ENCODE peak calls at places on chromosomes 6 and 20, in nine cellular contexts. V is Panc1; Z is cardiac muscle cell; Y is tibial nerve; D is mucosa of descending colon; W is right cardiac atrium; C is GM23248; P is CD8-positive, alpha-beta T cell; Q is left ventricle myocardium inferior. E is an unnamed sample. For H3K4me1, the result is how much of the 10 kb centered on the place peaks cover.

GRCh38 chr6:33314943-33315752 is 1.3 kb upstream of the TAPBP start:
- DNase-seq in Z (no peak), D (peak), V (no peak), Q (peak), P (no peak), W (peak), C (peak), Y (peak), E (peak)

GRCh38 chr6:156862711-156863110 is 85.5 kb downstream of the ARID1B start:
- DNase-seq in D (no peak), C (no peak), P (no peak), W (no peak), V (no peak), Q (no peak), Z (no peak), Y (no peak), E (no peak)

GRCh38 chr6:136415351-136416005 is 125.8 kb upstream of the BCLAF1 start:
- DNase-seq in W (peak), Q (no peak), P (no peak), V (no peak), Z (no peak), C (peak), D (no peak), Y (no peak), E (no peak)

GRCh38 chr20:50794846-50795634 is at the start of gene BCAS4:
- DNase-seq in W (peak), P (peak), Y (peak), D (peak), Z (peak), V (no peak), C (peak), Q (peak), E (peak)

GRCh38 chr6:139349464-139350020 is 24.9 kb downstream of the CITED2 start:
- DNase-seq in P (no peak), C (peak), Q (no peak), V (no peak), Z (no peak), W (no peak), Y (no peak), D (no peak), E (no peak)

GRCh38 chr6:129567374-129567773 is 142.6 kb downstream of the ARHGAP18 start:
- DNase-seq in Y (no peak), D (peak), W (no peak), Z (peak), Q (no peak), P (no peak), V (no peak), C (peak), E (no peak)

GRCh38 chr6:151652338-151652737 is 155.1 kb upstream of the ESR1 start:
- DNase-seq in D (no peak), W (peak), Q (no peak), Z (no peak), C (no peak), V (no peak), Y (no peak), P (no peak), E (peak)

GRCh38 chr6:157603314-157603940 is 219.6 kb upstream of the SNX9 start:
- DNase-seq in D (no peak), Y (no peak), Q (no peak), Z (no peak), V (no peak), P (no peak), C (no peak), W (no peak), E (no peak)

GRCh38 chr6:131286469-131287040 is 151.3 kb downstream of the AKAP7 start:
- DNase-seq in Z (no peak), P (no peak), C (no peak), Q (no peak), V (no peak), D (no peak), W (no peak), Y (no peak), E (no peak)

GRCh38 chr20:30593572-30593971 is 663.9 kb upstream of the DEFB115 start:
- DNase-seq in P (no peak), D (no peak), V (no peak), W (no peak), C (no peak), Y (no peak), Z (no peak), Q (no peak), E (no peak)

GRCh38 chr20:23497458-23498026 is 6.6 kb downstream of the CST8 start:
- DNase-seq in P (no peak), Z (no peak), D (no peak), Q (no peak), V (no peak), W (no peak), C (no peak), Y (no peak), E (no peak)

GRCh38 chr20:47642118-47642517 is 140.4 kb downstream of the NCOA3 start:
- DNase-seq in W (no peak), Y (no peak), P (no peak), Q (no peak), C (no peak), V (no peak), D (no peak), Z (no peak), E (no peak)

GRCh38 chr20:37564388-37565133 is 36.9 kb upstream of the BLCAP start:
- DNase-seq in V (no peak), W (peak), D (peak), Y (no peak), P (no peak), C (peak), Q (peak), Z (peak), E (peak)

GRCh38 chr6:160279850-160280249 is 21.2 kb upstream of the SLC22A2 start:
- DNase-seq in D (no peak), V (no peak), Q (no peak), Y (no peak), W (no peak), P (no peak), C (no peak), Z (no peak), E (no peak)

GRCh38 chr6:158002249-158002950 is 20.7 kb downstream of the SYNJ2 start:
- DNase-seq in D (peak), Y (no peak), Q (peak), Z (no peak), W (no peak), P (no peak), C (peak), V (no peak), E (no peak)

GRCh38 chr6:169199625-169200335 is 53.9 kb downstream of the THBS2 start:
- DNase-seq in C (no peak), W (no peak), V (no peak), Z (no peak), D (no peak), Y (no peak), P (no peak), Q (no peak), E (no peak)

GRCh38 chr20:22536956-22537756 is 47.2 kb downstream of the FOXA2 start:
- DNase-seq in C (no peak), Y (no peak), Z (no peak), Q (no peak), D (no peak), V (no peak), P (no peak), W (no peak), E (no peak)

GRCh38 chr6:11978169-11978987 is 33.7 kb upstream of the HIVEP1 start:
- DNase-seq in C (no peak), P (no peak), Z (no peak), V (no peak), Q (no peak), Y (no peak), D (no peak), W (no peak), E (no peak)

GRCh38 chr6:13303668-13304017 is 24.7 kb downstream of the TBC1D7 start:
- DNase-seq in P (no peak), C (peak), Y (peak), Q (peak), D (peak), V (no peak), Z (peak), W (peak), E (peak)

GRCh38 chr6:568954-569523 is 87.9 kb downstream of the HUS1B start:
- DNase-seq in Y (no peak), W (no peak), P (no peak), D (no peak), Z (no peak), C (no peak), Q (no peak), V (no peak), E (no peak)

GRCh38 chr6:135161411-135161810 is 19.7 kb upstream of the MYB start:
- DNase-seq in D (no peak), P (no peak), Q (no peak), Z (no peak), C (no peak), V (no peak), Y (no peak), W (no peak), E (no peak)

GRCh38 chr20:62356948-62357667 is 10.0 kb downstream of the LAMA5 start:
- DNase-seq in Z (no peak), Q (peak), W (peak), D (no peak), C (peak), P (no peak), V (no peak), Y (no peak), E (peak)

GRCh38 chr6:31122803-31123706 is 2.8 kb upstream of the CDSN start:
- DNase-seq in D (peak), P (no peak), Y (peak), Z (peak), Q (peak), W (peak), V (no peak), C (peak), E (peak)

GRCh38 chr6:159915397-159915796 is 24.6 kb downstream of the MAS1 start:
- DNase-seq in Y (no peak), P (no peak), Z (no peak), D (no peak), W (no peak), C (no peak), V (no peak), Q (no peak), E (no peak)

GRCh38 chr20:48153523-48153922 is 368.2 kb upstream of the SULF2 start:
- DNase-seq in P (no peak), Z (no peak), C (no peak), D (no peak), Y (no peak), Q (no peak), V (no peak), W (no peak), E (no peak)

GRCh38 chr6:146904596-146904995 is 299.6 kb upstream of the STXBP5 start:
- DNase-seq in W (no peak), P (no peak), V (no peak), Q (no peak), Y (no peak), C (peak), Z (no peak), D (no peak), E (no peak)

GRCh38 chr6:30793521-30794194 is 49.3 kb upstream of the IER3 start:
- DNase-seq in Z (no peak), P (peak), D (no peak), Y (no peak), Q (no peak), C (peak), V (no peak), W (no peak), E (no peak)

GRCh38 chr6:158759966-158760617 is 59.1 kb downstream of the EZR start:
- DNase-seq in P (no peak), C (no peak), D (no peak), Y (no peak), Q (no peak), V (no peak), Z (no peak), W (no peak), E (no peak)

GRCh38 chr6:161161889-161162624 is 111.8 kb downstream of the AGPAT4 start:
- DNase-seq in D (no peak), C (peak), P (no peak), V (no peak), Y (no peak), Z (no peak), W (no peak), Q (no peak), E (no peak)

DNA sequence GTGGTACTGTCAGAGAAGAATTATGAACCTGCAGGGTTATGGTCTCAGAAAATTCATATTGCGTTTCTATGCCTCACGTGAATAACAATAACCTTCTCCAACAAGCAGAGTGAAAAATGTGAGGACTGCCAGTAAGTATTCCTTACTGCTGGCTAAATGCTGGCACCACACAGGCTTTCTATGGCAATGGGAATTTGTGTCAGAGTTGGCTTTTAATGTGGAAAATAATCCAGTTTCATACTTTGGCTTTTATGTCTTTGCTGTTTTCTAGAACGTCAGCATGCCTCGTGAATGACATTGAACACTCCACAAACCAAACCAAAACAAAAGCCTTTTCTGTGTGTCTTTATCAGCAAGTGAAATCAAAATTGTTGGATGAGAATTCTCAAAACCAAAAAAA is 655.9 kb downstream of the KIF16B start:
- DNase-seq in V (no peak), C (no peak), Z (no peak), Q (no peak), P (no peak), W (no peak), D (no peak), Y (no peak), E (no peak)
- H3K4me1 ChIP-seq in V (under half), C (under half), Z (under half), Q (under half), P (under half), W (under half), D (under half), Y (under half), E (under half)

DNA sequence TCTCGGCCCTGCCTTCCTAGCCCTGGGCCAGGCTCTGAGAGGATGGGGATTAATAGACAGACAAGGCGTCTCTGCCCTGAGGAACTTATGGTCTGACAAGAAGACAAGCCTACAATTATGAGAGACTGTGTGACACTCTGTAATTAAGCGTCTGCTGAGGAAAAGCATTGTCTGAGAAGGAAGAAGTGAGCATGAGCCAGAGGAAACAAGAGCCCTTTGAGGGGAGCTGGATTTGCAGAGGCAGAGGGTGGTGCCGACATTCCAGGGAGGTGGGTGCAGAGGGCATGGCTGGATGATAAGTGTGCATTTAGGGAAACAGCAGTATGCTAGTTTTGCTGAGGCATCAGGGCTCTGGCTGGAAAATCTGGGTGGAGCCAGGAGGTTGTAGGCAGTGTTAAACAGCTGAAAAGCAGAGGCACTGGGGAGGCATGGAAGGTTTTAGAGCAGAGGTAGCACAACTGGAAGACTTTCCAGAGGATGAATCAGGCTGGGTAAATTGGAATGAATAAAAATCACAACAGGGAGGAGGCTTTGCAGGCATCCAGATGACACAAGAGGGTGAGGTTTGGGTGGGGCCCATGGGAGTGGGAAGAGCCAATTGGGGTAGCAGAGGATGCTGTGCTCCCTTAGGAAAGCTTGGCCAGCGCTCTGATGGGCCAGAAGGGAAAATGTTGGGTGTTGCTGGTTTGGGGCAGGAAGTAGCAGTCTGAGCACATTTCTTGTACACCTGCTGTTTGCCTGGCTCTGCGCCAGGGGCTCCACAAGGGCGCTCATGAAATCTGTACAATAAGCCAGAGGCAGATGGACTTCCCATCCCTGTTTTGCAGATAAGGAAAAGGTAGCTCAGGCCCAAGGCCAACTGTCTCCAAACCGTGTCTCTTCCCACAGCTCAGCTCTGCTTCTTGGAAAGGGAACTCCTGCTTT is 74.0 kb upstream of the MYL9 start:
- DNase-seq in Z (no peak), Y (peak), P (peak), D (peak), V (no peak), Q (peak), W (no peak), C (peak), E (peak)
- H3K4me1 ChIP-seq in Z (under half), Y (half or more), P (half or more), D (half or more), V (half or more), Q (half or more), W (half or more), C (half or more), E (under half)

DNA sequence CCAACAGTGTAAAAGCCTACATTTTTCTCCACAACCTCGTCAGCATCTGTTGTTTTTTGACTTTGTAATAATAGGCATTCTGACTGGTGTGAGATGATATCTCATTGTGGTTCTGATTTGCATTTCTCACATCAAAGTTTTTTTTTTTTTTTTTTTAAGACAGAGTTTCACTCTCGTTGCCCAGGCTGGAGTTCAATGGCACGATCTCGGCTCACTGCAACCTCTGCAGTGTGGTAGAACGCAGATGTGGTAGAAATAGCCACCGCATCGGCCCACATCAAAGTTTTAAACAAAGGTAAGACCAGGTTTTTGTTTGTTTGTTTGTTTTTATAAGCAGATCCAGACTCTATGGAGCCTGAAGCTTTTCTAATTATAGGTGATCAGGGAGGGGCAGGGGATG is 12.7 kb upstream of the PPP1R3G start:
- DNase-seq in Z (no peak), W (no peak), Q (no peak), D (no peak), P (no peak), C (no peak), Y (no peak), V (no peak), E (no peak)
- H3K4me1 ChIP-seq in Z (under half), W (under half), Q (under half), D (under half), P (under half), C (under half), Y (under half), V (under half), E (under half)

DNA sequence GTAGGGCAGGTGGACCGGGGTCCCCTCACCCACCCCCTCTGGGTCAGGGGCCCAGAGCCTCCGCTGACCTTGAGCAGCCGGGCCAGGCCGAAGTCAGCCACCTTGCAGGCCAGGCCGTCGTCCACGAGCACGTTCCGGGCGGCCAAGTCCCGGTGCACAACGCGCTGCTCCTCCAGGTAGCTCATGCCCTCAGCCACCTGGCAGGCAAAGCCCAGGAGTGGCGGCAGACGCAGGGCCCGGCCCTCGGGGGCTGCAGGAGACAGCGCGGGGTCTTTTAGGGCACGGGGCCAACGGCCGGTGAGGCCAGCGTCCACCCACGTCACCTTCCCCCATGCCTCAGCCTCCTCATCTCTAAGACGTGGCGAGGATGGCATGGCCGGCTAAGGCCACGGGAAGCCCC is 4.2 kb upstream of the PTK6 start:
- DNase-seq in W (no peak), Z (no peak), D (no peak), Q (no peak), V (no peak), P (no peak), Y (no peak), C (no peak), E (no peak)
- H3K4me1 ChIP-seq in W (under half), Z (under half), D (under half), Q (under half), V (under half), P (under half), Y (under half), C (under half), E (under half)

DNA sequence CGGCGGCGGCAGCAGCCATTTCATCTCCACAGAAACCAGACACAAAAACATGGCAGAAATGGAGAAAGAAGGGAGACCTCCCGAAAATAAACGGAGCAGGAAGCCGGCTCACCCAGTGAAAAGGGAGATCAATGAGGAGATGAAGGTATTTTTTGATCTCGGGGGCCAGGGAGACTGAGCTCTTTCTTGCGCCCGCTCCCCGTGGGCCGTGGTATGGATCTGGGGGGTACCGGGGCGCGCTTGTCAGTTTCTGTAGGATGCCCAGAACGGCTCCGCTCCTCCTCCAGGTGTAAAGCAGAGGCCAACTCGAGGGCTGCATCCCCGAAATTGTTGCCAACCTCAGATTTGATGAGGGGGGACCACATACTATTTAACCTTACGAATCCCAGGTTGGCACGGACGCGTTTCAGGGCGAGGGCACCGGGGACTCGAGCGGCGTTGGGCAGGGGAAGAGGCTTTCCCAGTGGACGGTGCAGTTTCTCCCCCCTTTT is 696 bp downstream of the SOBP start:
- DNase-seq in D (no peak), Q (no peak), V (no peak), C (no peak), Z (no peak), Y (no peak), W (peak), P (no peak), E (peak)
- H3K4me1 ChIP-seq in D (under half), Q (half or more), V (under half), C (under half), Z (under half), Y (half or more), W (under half), P (under half), E (under half)

GRCh38 chr6:102679844-102680243 is 1286.3 kb downstream of the GRIK2 start:
- DNase-seq in Y (no peak), P (no peak), W (no peak), V (no peak), Q (no peak), C (no peak), Z (no peak), D (no peak), E (no peak)

GRCh38 chr6:102677225-102677624 is 1283.7 kb downstream of the GRIK2 start:
- DNase-seq in Q (no peak), C (no peak), Y (no peak), W (no peak), Z (no peak), P (no peak), D (no peak), V (no peak), E (no peak)

GRCh38 chr6:102680413-102680812 is 1286.9 kb downstream of the GRIK2 start:
- DNase-seq in V (no peak), W (no peak), P (no peak), Q (no peak), D (no peak), Z (no peak), Y (no peak), C (no peak), E (no peak)
- H3K4me1 ChIP-seq in V (under half), W (under half), P (under half), Q (under half), D (under half), Z (under half), Y (under half), C (under half), E (under half)